ENCODE peak calls at places on chromosome 9, in seven cellular contexts. J is M059J; R is NCI-H1105 treated with DMSO at 0.1 percent for 48 hours; Q is HEK293T; U is hepatocyte; G is T follicular helper cell; N is activated T-helper 1 cell treated with anti-CD3 and anti-CD28 coated beads, Interleukin-2, amount 50 U/mL, for 16 hours. F is an unnamed sample.

GRCh38 chr9:131095666-131096489 is 453 bp upstream of the AIF1L start:
- DNase-seq in Q (peak), N (no peak), R (peak), U (peak), G (no peak), J (no peak), F (peak)

GRCh38 chr9:35367451-35367850 is 122.5 kb upstream of the RUSC2 start:
- DNase-seq in J (peak), Q (no peak), G (no peak), N (no peak), R (no peak), U (no peak), F (no peak)

GRCh38 chr9:127121628-127122175 is 733 bp downstream of the ANGPTL2 start:
- DNase-seq in N (no peak), G (no peak), J (peak), R (peak), Q (no peak), U (peak), F (no peak)

GRCh38 chr9:38362912-38363588 is 29.5 kb upstream of the ALDH1B1 start:
- DNase-seq in N (no peak), J (peak), G (no peak), U (peak), Q (peak), R (peak), F (peak)

GRCh38 chr9:132794730-132795380 is 83.2 kb downstream of the AK8 start:
- DNase-seq in Q (no peak), U (peak), G (no peak), R (no peak), J (no peak), N (no peak), F (no peak)

GRCh38 chr9:70602364-70603019 is 188.0 kb upstream of the KLF9 start:
- DNase-seq in Q (peak), R (peak), J (peak), G (peak), U (peak), N (peak), F (peak)

GRCh38 chr9:20962487-20962886 is 69.0 kb downstream of the HACD4 start:
- DNase-seq in J (no peak), Q (no peak), U (peak), G (no peak), N (no peak), R (no peak), F (no peak)

GRCh38 chr9:84857224-84857623 is 187.7 kb downstream of the NTRK2 start:
- DNase-seq in G (no peak), R (no peak), N (no peak), U (no peak), Q (no peak), J (no peak), F (no peak)

GRCh38 chr9:131258186-131258585 is 18.1 kb downstream of the FAM78A start:
- DNase-seq in J (no peak), G (no peak), N (no peak), U (no peak), Q (no peak), R (no peak), F (no peak)

GRCh38 chr9:15249042-15249818 is 57.8 kb downstream of the TTC39B start:
- DNase-seq in R (no peak), G (no peak), N (no peak), Q (no peak), J (peak), U (no peak), F (no peak)

GRCh38 chr9:109861499-109861898 is 81.5 kb downstream of the PALM2AKAP2 start:
- DNase-seq in N (no peak), Q (no peak), U (no peak), J (no peak), R (no peak), G (no peak), F (no peak)

F was measured in D341Med.